ENCODE peak calls at places on chromosomes 1 and 21, in four cellular contexts. D is dermis blood vessel endothelial cell; F is naive thymus-derived CD8-positive, alpha-beta T cell; Q is activated CD4-positive, alpha-beta T cell treated with anti-CD3 and anti-CD28 coated beads for 4 hours. J is an unnamed sample.

GRCh38 chr1:213070399-213070798 is 19.4 kb downstream of the RPS6KC1 start:
- DNase-seq in D (peak; percentile 39), F (no peak), Q (no peak), J (no peak)

GRCh38 chr1:108831225-108831624 is 25.7 kb downstream of the AKNAD1 start:
- DNase-seq in D (peak; percentile 93), F (no peak), Q (no peak), J (no peak)

GRCh38 chr1:193408782-193409293 is 222.4 kb upstream of the B3GALT2 start:
- DNase-seq in Q (peak; percentile 15), D (peak; percentile 29), F (no peak), J (no peak)

GRCh38 chr21:33673473-33673872 is 31.2 kb downstream of the ITSN1 start:
- DNase-seq in F (no peak), Q (no peak), D (no peak), J (no peak)

GRCh38 chr1:231107600-231108326 is 54.1 kb upstream of the TRIM67 start:
- DNase-seq in D (no peak), F (no peak), Q (no peak), J (no peak)

GRCh38 chr1:223135176-223135575 is 7.9 kb downstream of the TLR5 start:
- DNase-seq in D (no peak), Q (no peak), F (no peak), J (no peak)

GRCh38 chr1:79587229-79587628 is 580.7 kb upstream of the ADGRL4 start:
- DNase-seq in Q (no peak), F (no peak), D (no peak), J (no peak)

GRCh38 chr1:43831866-43832654 is 101.5 kb upstream of the ARTN start:
- DNase-seq in F (no peak), D (no peak), Q (no peak), J (no peak)

GRCh38 chr1:147849097-147849873 is 53.3 kb upstream of the GJA8 start:
- DNase-seq in D (peak; percentile 40), F (no peak), Q (no peak), J (no peak)

GRCh38 chr1:179120736-179121135 is 38.9 kb downstream of the TOR3A start:
- DNase-seq in Q (no peak), F (no peak), D (no peak), J (no peak)

GRCh38 chr1:10108948-10109347 is 76.2 kb downstream of the UBE4B start:
- DNase-seq in Q (no peak), D (no peak), F (no peak), J (no peak)

GRCh38 chr21:28104346-28104745 is 888.3 kb downstream of the LTN1 start:
- DNase-seq in D (no peak), F (no peak), Q (no peak), J (no peak)

GRCh38 chr1:227560814-227561213 is 2.5 kb upstream of the ZNF678 start:
- DNase-seq in D (peak; percentile 21), F (no peak), Q (no peak), J (no peak)

GRCh38 chr1:52268372-52268771 is 97.6 kb downstream of the CC2D1B start:
- DNase-seq in Q (no peak), F (no peak), D (peak; percentile 76), J (no peak)

GRCh38 chr21:29245104-29245643 is 53.5 kb upstream of the BACH1 start:
- DNase-seq in Q (no peak), F (no peak), D (no peak), J (no peak)

GRCh38 chr1:61851849-61852692 is 109.8 kb downstream of the PATJ start:
- DNase-seq in Q (no peak), F (peak; percentile 19), D (peak; percentile 86), J (peak; percentile 5)

GRCh38 chr1:113659010-113659409 is 100.3 kb downstream of the PHTF1 start:
- DNase-seq in Q (no peak), F (no peak), D (peak; percentile 79), J (no peak)

GRCh38 chr1:151340870-151341754 is 5.9 kb downstream of the RFX5 start:
- DNase-seq in Q (peak; percentile 60), D (peak; percentile 91), F (peak; percentile 48), J (peak; percentile 54)

GRCh38 chr1:207908112-207908734 is 2.7 kb downstream of the CD34 start:
- DNase-seq in F (no peak), D (peak; percentile 59), Q (no peak), J (no peak)

GRCh38 chr1:78009276-78009675 is 4.5 kb downstream of the DNAJB4 start:
- DNase-seq in D (no peak), Q (no peak), F (no peak), J (no peak)

GRCh38 chr1:87977145-87977544 is 648.5 kb downstream of the LMO4 start:
- DNase-seq in F (no peak), D (no peak), Q (no peak), J (no peak)

GRCh38 chr21:37157938-37158337 is 84.9 kb downstream of the TTC3 start:
- DNase-seq in Q (no peak), D (no peak), F (no peak), J (no peak)

GRCh38 chr1:114353233-114353632 is 157.8 kb downstream of the TRIM33 start:
- DNase-seq in D (peak; percentile 46), F (no peak), Q (no peak), J (no peak)

GRCh38 chr1:230459463-230459862 is 33.3 kb upstream of the PGBD5 start:
- DNase-seq in D (no peak), Q (no peak), F (no peak), J (no peak)

GRCh38 chr1:62585481-62586155 is 11.7 kb upstream of the ANGPTL3 start:
- DNase-seq in Q (no peak), F (no peak), D (no peak), J (no peak)

GRCh38 chr1:27350673-27351540 is 9.1 kb downstream of the SYTL1 start:
- DNase-seq in D (peak; percentile 34), F (no peak), Q (no peak), J (no peak)

GRCh38 chr1:150473659-150474058 is 13.6 kb upstream of the TARS2 start:
- DNase-seq in F (no peak), D (no peak), Q (no peak), J (no peak)